ENCODE peak calls at places on chromosomes 1 and 21, in nine cellular contexts. I, W, A, N, V, G, M, C and T are unnamed samples.

GRCh38 chr1:205994342-205994741 is 8.9 kb downstream of the RAB7B start:
- DNase-seq in I (no peak), W (no peak), A (no peak), N (no peak), V (no peak), G (no peak), M (no peak), C (no peak), T (no peak)

GRCh38 chr1:203544485-203544884 is 50.5 kb downstream of the OPTC start:
- DNase-seq in I (no peak), W (no peak), A (no peak), N (no peak), V (no peak), G (no peak), M (no peak), C (no peak), T (no peak)

GRCh38 chr1:210686841-210687240 is 358.1 kb downstream of the HHAT start:
- DNase-seq in I (no peak), W (no peak), A (no peak), N (no peak), V (no peak), G (no peak), M (peak), C (no peak), T (no peak)

GRCh38 chr1:101178688-101179491 is 57.9 kb upstream of the S1PR1 start:
- DNase-seq in I (no peak), W (no peak), A (no peak), N (no peak), V (no peak), G (no peak), M (peak), C (no peak), T (no peak)

GRCh38 chr1:78340006-78340405 is 150.8 kb upstream of the PTGFR start:
- DNase-seq in I (no peak), W (no peak), A (peak), N (no peak), V (no peak), G (no peak), M (no peak), C (no peak), T (no peak)

GRCh38 chr1:19210772-19211549 is 895 bp upstream of the UBR4 start:
- DNase-seq in I (no peak), W (no peak), A (peak), N (no peak), V (no peak), G (no peak), M (peak), C (no peak), T (peak)

GRCh38 chr1:18803392-18803791 is 56.1 kb downstream of the TAS1R2 start:
- DNase-seq in I (no peak), W (no peak), A (no peak), N (no peak), V (no peak), G (no peak), M (no peak), C (no peak), T (no peak)

GRCh38 chr1:101200513-101200912 is 36.3 kb upstream of the S1PR1 start:
- DNase-seq in I (no peak), W (no peak), A (peak), N (no peak), V (no peak), G (no peak), M (no peak), C (no peak), T (no peak)

GRCh38 chr1:9069324-9070100 is at the start of gene SLC2A5:
- DNase-seq in I (peak), W (no peak), A (no peak), N (peak), V (no peak), G (no peak), M (peak), C (peak), T (no peak)

GRCh38 chr1:5758000-5758858 is 234.0 kb downstream of the NPHP4 start:
- DNase-seq in I (no peak), W (no peak), A (no peak), N (no peak), V (no peak), G (no peak), M (no peak), C (no peak), T (no peak)

GRCh38 chr1:8687053-8687452 is 130.4 kb downstream of the RERE start:
- DNase-seq in I (no peak), W (no peak), A (peak), N (peak), V (no peak), G (no peak), M (no peak), C (no peak), T (no peak)

GRCh38 chr21:16589499-16589898 is 859.7 kb downstream of the USP25 start:
- DNase-seq in I (no peak), W (no peak), A (no peak), N (no peak), V (no peak), G (no peak), M (no peak), C (no peak), T (no peak)

GRCh38 chr21:36706951-36707762 is 8.2 kb downstream of the SIM2 start:
- DNase-seq in I (no peak), W (no peak), A (peak), N (no peak), V (no peak), G (no peak), M (no peak), C (no peak), T (no peak)
- TF ChIP-seq CTCF in I (no peak), W (no peak), A (no peak), N (no peak), V (no peak), G (no peak), M (no peak), C (no peak), T (no peak)

GRCh38 chr1:237032029-237032428 is 10.0 kb upstream of the RYR2 start:
- DNase-seq in I (no peak), W (no peak), A (no peak), N (no peak), V (no peak), G (no peak), M (no peak), C (no peak), T (no peak)
- H3K4me3 ChIP-seq in I (no peak), W (no peak), A (no peak), N (no peak), V (peak), G (no peak), M (no peak), C (no peak), T (no peak)

GRCh38 chr1:30758785-30759380 is 1.3 kb upstream of the LAPTM5 start:
- DNase-seq in I (no peak), W (no peak), A (no peak), N (no peak), V (no peak), G (no peak), M (peak), C (no peak), T (no peak)
- TF ChIP-seq POLR2A in I (no peak), W (no peak), A (no peak), N (no peak), V (no peak), G (no peak), M (no peak), C (no peak), T (no peak)

DNA sequence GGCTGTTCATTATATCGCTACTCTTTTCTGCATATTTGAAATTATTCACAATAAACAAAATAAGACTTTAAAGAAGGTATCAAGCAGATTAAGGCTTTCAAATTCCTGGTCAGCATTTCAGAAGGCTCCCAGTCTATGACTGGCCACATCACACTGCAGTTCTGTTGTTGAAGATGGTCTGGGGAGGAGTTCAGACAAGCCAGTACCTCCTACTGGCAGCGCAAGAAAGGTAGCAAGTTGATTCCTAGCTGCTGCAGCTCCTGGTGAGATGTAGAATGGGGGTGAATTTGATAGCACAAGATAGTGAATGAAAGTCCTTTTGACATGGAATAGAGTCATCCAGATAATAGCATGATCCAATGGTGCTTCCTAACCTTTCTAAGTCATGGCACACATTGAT is 88.2 kb upstream of the BEND5 start:
- DNase-seq in I (no peak), W (no peak), A (no peak), N (no peak), V (no peak), G (no peak), M (no peak), C (no peak), T (no peak)
- TF ChIP-seq CTCF in I (no peak), W (no peak), A (no peak), N (no peak), V (no peak), G (no peak), M (no peak), C (no peak), T (no peak)

DNA sequence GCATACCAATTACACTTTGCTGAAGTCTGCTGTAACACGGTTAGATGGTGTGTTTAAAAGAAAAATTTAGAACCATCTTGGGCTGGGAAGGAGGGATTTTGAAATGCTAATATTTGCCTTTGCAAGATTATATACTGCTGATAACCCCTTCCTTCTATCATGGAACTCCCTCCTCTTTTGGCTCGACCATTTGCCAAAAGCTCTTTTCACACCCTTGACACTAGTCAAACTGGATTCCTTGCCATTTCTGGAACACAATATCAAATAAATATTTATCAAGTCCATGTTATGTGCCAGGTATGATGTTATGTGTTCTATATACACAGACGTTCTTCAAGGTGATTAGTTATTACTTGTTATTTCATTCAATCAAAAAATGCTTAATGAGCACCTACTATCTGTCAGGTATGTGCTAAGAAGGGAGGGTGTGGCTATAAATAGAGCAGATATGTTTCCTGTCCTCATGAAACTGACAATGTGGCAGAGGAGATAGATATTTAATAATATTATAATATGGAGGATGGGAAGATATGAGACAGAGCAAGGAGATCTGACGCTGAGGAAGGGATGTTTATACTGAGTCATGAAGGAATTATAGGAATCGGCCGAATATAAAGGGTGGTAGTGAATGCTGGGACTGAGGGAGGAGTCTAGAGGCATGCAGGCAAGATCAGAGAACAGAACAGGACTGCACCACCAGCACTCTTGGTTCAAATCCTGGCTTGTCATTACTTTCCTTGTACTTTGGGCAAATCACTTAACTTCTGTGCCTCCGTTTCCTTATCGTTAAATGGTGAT is 16.1 kb upstream of the XPR1 start:
- DNase-seq in I (no peak), W (no peak), A (peak), N (no peak), V (no peak), G (no peak), M (no peak), C (no peak), T (no peak)
- H3K4me3 ChIP-seq in I (no peak), W (no peak), A (no peak), N (no peak), V (no peak), G (no peak), M (no peak), C (no peak), T (no peak)

GRCh38 chr1:15948600-15949452 is 27.1 kb downstream of the ZBTB17 start:
- DNase-seq in I (peak), W (peak), A (peak), N (peak), V (no peak), G (peak), M (no peak), C (peak), T (peak)
- TF ChIP-seq POLR2A in I (no peak), W (no peak), A (peak), N (no peak), V (no peak), G (no peak), M (no peak), C (no peak), T (no peak)

GRCh38 chr1:221979461-221980032 is 237.7 kb upstream of the DUSP10 start:
- DNase-seq in I (no peak), W (no peak), A (no peak), N (no peak), V (no peak), G (no peak), M (no peak), C (no peak), T (no peak)
- TF ChIP-seq CTCF in I (no peak), W (no peak), A (peak), N (no peak), V (peak), G (no peak), M (no peak), C (no peak), T (no peak)

GRCh38 chr1:63779872-63780271 is 6.1 kb downstream of the ROR1 start:
- DNase-seq in I (no peak), W (no peak), A (peak), N (no peak), V (no peak), G (no peak), M (no peak), C (no peak), T (no peak)

GRCh38 chr1:63779338-63779819 is 5.6 kb downstream of the ROR1 start:
- DNase-seq in I (no peak), W (no peak), A (peak), N (no peak), V (no peak), G (no peak), M (no peak), C (no peak), T (no peak)

GRCh38 chr1:63777286-63777685 is 3.5 kb downstream of the ROR1 start:
- DNase-seq in I (no peak), W (no peak), A (no peak), N (no peak), V (no peak), G (no peak), M (no peak), C (no peak), T (no peak)

GRCh38 chr1:63780541-63780940 is 6.7 kb downstream of the ROR1 start:
- DNase-seq in I (no peak), W (no peak), A (no peak), N (no peak), V (no peak), G (no peak), M (no peak), C (no peak), T (no peak)

DNA sequence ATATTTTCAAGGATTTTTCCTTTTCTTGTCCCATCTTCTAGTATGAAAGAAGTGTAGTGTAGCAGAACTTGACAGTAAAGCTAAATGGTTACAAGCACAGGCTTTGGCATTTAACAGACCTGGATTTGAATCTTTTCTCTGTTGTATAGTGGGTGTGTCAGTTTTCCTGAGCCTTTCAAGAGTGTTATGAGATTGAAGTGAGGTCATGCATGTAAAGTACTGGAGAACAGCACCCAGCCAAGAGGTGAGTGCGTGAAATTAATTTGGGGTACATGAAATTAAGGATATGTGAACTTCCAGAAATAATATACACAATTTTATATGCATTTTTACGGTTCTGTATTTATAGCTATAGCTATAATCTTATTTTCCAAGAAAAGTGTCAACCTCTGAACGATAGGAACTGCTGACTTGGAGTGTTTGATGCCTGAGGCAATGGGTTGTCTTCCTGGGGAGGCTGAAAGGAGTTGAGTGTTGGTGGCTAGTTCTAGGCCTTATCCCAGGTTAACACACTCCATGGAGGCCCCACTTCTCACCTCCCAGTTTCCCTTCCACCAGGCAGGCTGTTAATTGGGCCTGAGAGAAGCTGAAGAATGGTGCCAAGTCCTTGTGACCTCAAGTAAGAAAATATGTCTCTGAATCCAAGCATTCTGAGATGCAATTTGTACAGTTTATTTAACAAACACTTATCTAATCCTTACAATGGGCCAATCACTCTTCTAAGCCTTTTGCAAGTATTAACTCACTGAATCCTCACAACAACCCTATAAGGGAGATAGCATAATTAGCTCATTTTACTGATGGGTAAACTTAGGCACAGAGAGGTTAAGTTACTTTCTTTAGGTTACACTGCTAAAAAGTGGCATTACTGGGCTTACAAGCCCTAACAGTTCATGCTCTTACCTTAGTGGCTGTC is 4.4 kb downstream of the ROR1 start:
- DNase-seq in I (no peak), W (no peak), A (no peak), N (no peak), V (no peak), G (no peak), M (no peak), C (no peak), T (no peak)
- H3K4me3 ChIP-seq in I (no peak), W (no peak), A (no peak), N (no peak), V (no peak), G (no peak), M (no peak), C (no peak), T (no peak)

GRCh38 chr1:29148656-29149491 is 25.2 kb upstream of the TMEM200B start:
- DNase-seq in I (no peak), W (no peak), A (no peak), N (no peak), V (no peak), G (no peak), M (no peak), C (no peak), T (peak)

GRCh38 chr1:29142714-29143113 is 19.0 kb upstream of the TMEM200B start:
- DNase-seq in I (no peak), W (no peak), A (no peak), N (no peak), V (no peak), G (no peak), M (no peak), C (no peak), T (no peak)

DNA sequence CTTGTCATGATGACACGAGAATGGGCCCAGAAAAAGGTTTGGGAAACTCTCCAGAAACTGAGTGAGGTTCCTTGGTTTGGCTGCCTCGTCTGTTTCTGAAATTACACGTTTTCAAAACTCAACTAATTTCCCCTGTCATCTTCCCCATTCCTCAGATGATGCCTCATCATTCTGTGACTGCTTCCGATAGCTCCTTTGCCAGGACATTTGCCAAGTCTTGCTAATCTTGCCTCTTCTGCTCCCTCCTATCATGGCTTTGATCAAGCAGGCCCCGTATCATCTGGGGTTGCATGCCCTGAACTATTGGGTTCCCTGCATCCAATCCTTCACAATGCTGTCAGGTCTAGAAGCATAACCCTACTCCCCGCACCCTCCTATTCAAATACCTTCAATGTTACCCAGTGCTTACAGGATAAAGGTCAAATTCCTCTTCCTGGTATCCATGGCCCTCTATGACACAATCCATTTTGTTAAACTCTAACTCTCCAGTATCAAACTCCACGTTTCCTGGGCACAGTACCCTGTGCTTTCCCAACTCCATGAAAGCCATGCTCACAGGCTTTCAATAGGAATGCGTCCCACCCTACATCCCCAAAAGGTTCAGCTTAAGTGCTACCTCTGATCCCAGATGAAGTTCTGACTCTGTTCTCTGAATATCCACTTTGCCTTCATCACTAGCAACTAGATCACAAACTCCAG is 22.2 kb upstream of the TMEM200B start:
- DNase-seq in I (no peak), W (no peak), A (peak), N (no peak), V (peak), G (no peak), M (no peak), C (no peak), T (no peak)
- TF ChIP-seq POLR2A in I (no peak), W (no peak), A (no peak), N (no peak), V (no peak), G (no peak), M (no peak), C (no peak), T (no peak)